ENCODE peak calls at places on chromosomes 13 and 19, in ten cellular contexts. Y, E, Q, I, U, K, D, J, X and A are unnamed samples.

GRCh38 chr13:23500858-23501257 is 67.4 kb upstream of the SACS start:
- DNase-seq in Y (peak), E (no peak), Q (no peak), I (peak), U (no peak), K (no peak), D (no peak), J (no peak), X (peak), A (no peak)

GRCh38 chr19:39131255-39131755 is 5.7 kb downstream of the PAK4 start:
- DNase-seq in Y (no peak), E (no peak), Q (no peak), I (peak), U (no peak), K (no peak), D (peak), J (no peak), X (peak), A (no peak)

GRCh38 chr13:86788624-86789023 is 882.5 kb upstream of the SLITRK5 start:
- DNase-seq in Y (no peak), E (no peak), Q (no peak), I (no peak), U (no peak), K (no peak), D (no peak), J (no peak), X (no peak), A (no peak)

GRCh38 chr19:3024509-3024869 is 4.6 kb downstream of the TLE2 start:
- DNase-seq in Y (no peak), E (no peak), Q (no peak), I (no peak), U (no peak), K (no peak), D (no peak), J (no peak), X (no peak), A (no peak)

GRCh38 chr19:10111405-10111811 is at the start of gene P2RY11:
- DNase-seq in Y (peak), E (no peak), Q (no peak), I (no peak), U (no peak), K (no peak), D (no peak), J (no peak), X (no peak), A (no peak)

GRCh38 chr19:35266149-35266903 is 2.4 kb upstream of the USF2 start:
- DNase-seq in Y (peak), E (no peak), Q (no peak), I (no peak), U (no peak), K (no peak), D (no peak), J (peak), X (no peak), A (no peak)

GRCh38 chr13:44274838-44275237 is 98.8 kb upstream of the SERP2 start:
- DNase-seq in Y (no peak), E (no peak), Q (no peak), I (peak), U (no peak), K (no peak), D (no peak), J (peak), X (peak), A (no peak)

GRCh38 chr19:11041966-11042627 is 47.2 kb upstream of the LDLR start:
- DNase-seq in Y (no peak), E (no peak), Q (peak), I (no peak), U (peak), K (peak), D (no peak), J (no peak), X (no peak), A (no peak)

GRCh38 chr13:106096661-106097092 is 438.8 kb downstream of the EFNB2 start:
- DNase-seq in Y (no peak), E (no peak), Q (no peak), I (no peak), U (no peak), K (no peak), D (no peak), J (no peak), X (peak), A (no peak)

GRCh38 chr13:30957258-30957943 is 24.9 kb downstream of the TEX26 start:
- DNase-seq in Y (no peak), E (no peak), Q (no peak), I (no peak), U (no peak), K (no peak), D (no peak), J (no peak), X (no peak), A (no peak)

GRCh38 chr13:49303533-49304252 is 56.0 kb downstream of the CDADC1 start:
- DNase-seq in Y (peak), E (no peak), Q (peak), I (no peak), U (no peak), K (peak), D (peak), J (no peak), X (no peak), A (peak)

GRCh38 chr19:15417699-15418098 is 1.1 kb downstream of the AKAP8L start:
- DNase-seq in Y (peak), E (no peak), Q (no peak), I (no peak), U (no peak), K (no peak), D (no peak), J (no peak), X (peak), A (peak)

GRCh38 chr19:2330632-2331284 is 2.3 kb downstream of the SPPL2B start:
- DNase-seq in Y (no peak), E (no peak), Q (peak), I (no peak), U (no peak), K (peak), D (no peak), J (no peak), X (no peak), A (peak)

GRCh38 chr19:41699231-41699967 is 9.0 kb upstream of the CEACAM5 start:
- DNase-seq in Y (no peak), E (no peak), Q (peak), I (no peak), U (no peak), K (peak), D (no peak), J (no peak), X (no peak), A (no peak)

GRCh38 chr13:86002921-86003488 is 203.8 kb upstream of the SLITRK6 start:
- DNase-seq in Y (no peak), E (no peak), Q (no peak), I (no peak), U (no peak), K (no peak), D (no peak), J (no peak), X (no peak), A (peak)

GRCh38 chr13:77388944-77389616 is 62.2 kb upstream of the MYCBP2 start:
- DNase-seq in Y (no peak), E (no peak), Q (no peak), I (no peak), U (no peak), K (no peak), D (no peak), J (no peak), X (no peak), A (no peak)

GRCh38 chr13:99932912-99933311 is 38.7 kb downstream of the ZIC5 start:
- DNase-seq in Y (no peak), E (no peak), Q (no peak), I (no peak), U (no peak), K (no peak), D (no peak), J (no peak), X (no peak), A (no peak)

GRCh38 chr19:41904118-41904870 is 21.3 kb downstream of the ARHGEF1 start:
- DNase-seq in Y (no peak), E (no peak), Q (peak), I (no peak), U (peak), K (peak), D (no peak), J (no peak), X (no peak), A (no peak)

GRCh38 chr19:16771618-16772017 is 52.0 kb downstream of the NWD1 start:
- DNase-seq in Y (peak), E (peak), Q (peak), I (peak), U (peak), K (peak), D (peak), J (peak), X (peak), A (peak)

GRCh38 chr13:74132768-74133656 is 1.2 kb downstream of the KLF12 start:
- DNase-seq in Y (peak), E (no peak), Q (peak), I (peak), U (no peak), K (no peak), D (peak), J (peak), X (no peak), A (peak)

GRCh38 chr19:47036233-47036651 is 12.2 kb downstream of the TMEM160 start:
- DNase-seq in Y (no peak), E (no peak), Q (peak), I (no peak), U (no peak), K (peak), D (no peak), J (no peak), X (peak), A (no peak)

GRCh38 chr13:101520672-101521071 is 68.2 kb downstream of the ITGBL1 start:
- DNase-seq in Y (no peak), E (no peak), Q (no peak), I (peak), U (no peak), K (no peak), D (no peak), J (no peak), X (peak), A (no peak)

GRCh38 chr19:40136818-40137217 is 46.1 kb upstream of the ZNF780A start:
- DNase-seq in Y (no peak), E (no peak), Q (no peak), I (no peak), U (no peak), K (no peak), D (no peak), J (no peak), X (no peak), A (no peak)

GRCh38 chr13:104106705-104107393 is 1040.6 kb upstream of the SLC10A2 start:
- DNase-seq in Y (no peak), E (no peak), Q (no peak), I (peak), U (no peak), K (peak), D (no peak), J (no peak), X (no peak), A (no peak)

GRCh38 chr19:40229484-40229883 is 3.0 kb upstream of the CCNP start:
- DNase-seq in Y (no peak), E (no peak), Q (no peak), I (peak), U (no peak), K (no peak), D (no peak), J (no peak), X (peak), A (no peak)

GRCh38 chr13:36814465-36814864 is 4.6 kb upstream of the RFXAP start:
- DNase-seq in Y (no peak), E (no peak), Q (no peak), I (no peak), U (no peak), K (peak), D (no peak), J (no peak), X (no peak), A (no peak)

GRCh38 chr13:89136678-89137077 is 1465.5 kb downstream of the SLITRK5 start:
- DNase-seq in Y (no peak), E (no peak), Q (no peak), I (no peak), U (no peak), K (no peak), D (no peak), J (no peak), X (no peak), A (no peak)

GRCh38 chr13:30735025-30735967 is at the start of gene ALOX5AP:
- DNase-seq in Y (no peak), E (no peak), Q (peak), I (no peak), U (no peak), K (no peak), D (no peak), J (no peak), X (no peak), A (no peak)

GRCh38 chr13:90710355-90710754 is 637.1 kb upstream of the MIR17HG start:
- DNase-seq in Y (no peak), E (no peak), Q (no peak), I (no peak), U (no peak), K (no peak), D (no peak), J (no peak), X (no peak), A (no peak)

GRCh38 chr13:19567820-19568534 is 6.6 kb upstream of the TPTE2 start:
- DNase-seq in Y (no peak), E (no peak), Q (no peak), I (no peak), U (no peak), K (no peak), D (no peak), J (no peak), X (no peak), A (no peak)

GRCh38 chr13:99280166-99280565 is 22.0 kb upstream of the GPR18 start:
- DNase-seq in Y (peak), E (peak), Q (no peak), I (no peak), U (no peak), K (no peak), D (no peak), J (no peak), X (peak), A (no peak)

GRCh38 chr19:11848594-11849263 is at the start of gene ZNF439:
- DNase-seq in Y (peak), E (peak), Q (peak), I (peak), U (peak), K (peak), D (peak), J (peak), X (peak), A (peak)

GRCh38 chr13:97220151-97220900 is 1.8 kb upstream of the MBNL2 start:
- DNase-seq in Y (no peak), E (no peak), Q (no peak), I (no peak), U (no peak), K (no peak), D (no peak), J (no peak), X (no peak), A (no peak)

GRCh38 chr13:98440390-98441055 is 136.4 kb downstream of the STK24 start:
- DNase-seq in Y (no peak), E (no peak), Q (no peak), I (no peak), U (no peak), K (no peak), D (no peak), J (no peak), X (no peak), A (no peak)

GRCh38 chr19:46206176-46206575 is 23.4 kb upstream of the IGFL1 start:
- DNase-seq in Y (peak), E (peak), Q (no peak), I (no peak), U (no peak), K (no peak), D (no peak), J (no peak), X (no peak), A (no peak)

GRCh38 chr19:7673995-7674667 is 2.8 kb upstream of the MCEMP1 start:
- DNase-seq in Y (peak), E (peak), Q (peak), I (peak), U (peak), K (peak), D (peak), J (no peak), X (peak), A (peak)

GRCh38 chr19:29843180-29844051 is 31.6 kb downstream of the CCNE1 start:
- DNase-seq in Y (peak), E (peak), Q (no peak), I (no peak), U (peak), K (no peak), D (peak), J (no peak), X (peak), A (peak)

GRCh38 chr19:29841559-29842367 is 30.0 kb downstream of the CCNE1 start:
- DNase-seq in Y (peak), E (no peak), Q (no peak), I (peak), U (no peak), K (peak), D (no peak), J (no peak), X (peak), A (peak)

GRCh38 chr19:29842471-29843179 is 30.8 kb downstream of the CCNE1 start:
- DNase-seq in Y (peak), E (no peak), Q (no peak), I (no peak), U (no peak), K (no peak), D (no peak), J (no peak), X (no peak), A (no peak)

GRCh38 chr19:29845576-29846176 is 33.9 kb downstream of the CCNE1 start:
- DNase-seq in Y (peak), E (peak), Q (no peak), I (peak), U (no peak), K (no peak), D (no peak), J (peak), X (peak), A (no peak)

GRCh38 chr19:29844891-29845575 is 33.2 kb downstream of the CCNE1 start:
- DNase-seq in Y (peak), E (peak), Q (peak), I (peak), U (peak), K (peak), D (peak), J (peak), X (peak), A (peak)
- TF ChIP-seq CTCF in Y (no peak), E (no peak), Q (no peak), I (no peak), U (no peak), K (no peak), D (no peak), J (no peak), X (no peak), A (no peak)

GRCh38 chr19:37370880-37371661 is at the start of gene ZNF527:
- DNase-seq in Y (peak), E (peak), Q (peak), I (peak), U (peak), K (peak), D (peak), J (peak), X (peak), A (peak)
- TF ChIP-seq CTCF in Y (no peak), E (no peak), Q (no peak), I (no peak), U (no peak), K (no peak), D (peak), J (no peak), X (no peak), A (no peak)

DNA sequence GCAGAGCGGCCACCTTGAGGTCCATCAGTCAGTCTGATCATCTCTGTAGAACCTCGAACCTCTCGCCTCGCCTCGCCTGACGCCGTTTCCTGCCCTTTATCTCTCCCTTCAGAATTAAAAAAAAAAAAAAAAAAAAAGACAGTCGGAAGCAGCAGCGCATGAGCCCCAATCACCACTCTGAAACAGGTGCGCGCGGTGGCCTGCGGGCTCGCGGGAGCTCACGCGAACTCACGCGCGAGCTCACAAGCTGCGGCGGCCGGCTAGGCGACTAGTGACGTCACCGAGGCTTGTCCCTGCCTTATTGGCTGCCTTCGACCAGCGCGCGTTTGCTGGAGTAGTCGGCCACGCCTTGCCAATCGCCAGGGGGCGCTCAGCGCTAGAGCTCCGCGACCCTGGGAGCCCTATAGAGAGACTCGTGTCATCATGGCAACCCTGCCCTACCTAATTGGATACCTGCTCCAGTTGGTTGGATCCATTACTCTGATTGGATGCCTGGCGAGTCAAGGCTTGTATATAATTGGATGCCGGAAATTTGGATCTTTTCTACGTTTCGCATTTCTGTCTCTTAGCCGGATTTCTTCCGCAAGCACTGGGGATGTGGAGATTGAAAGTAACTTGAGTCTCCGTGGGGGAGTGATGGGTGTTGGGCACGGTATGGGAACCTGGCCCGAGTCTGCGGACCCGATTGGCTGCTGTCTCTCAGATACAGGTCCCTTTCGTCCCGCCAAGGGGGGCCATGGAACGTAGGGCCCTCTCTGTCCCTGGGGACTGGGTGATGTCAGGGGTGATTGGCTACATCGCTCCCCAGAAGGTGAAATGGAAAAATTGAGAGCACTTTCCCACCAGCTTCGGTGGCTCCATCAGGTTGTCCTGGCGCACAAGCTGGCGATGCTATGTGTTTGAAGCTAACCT is 31.6 kb downstream of the SYT3 start:
- DNase-seq in Y (peak), E (peak), Q (peak), I (peak), U (peak), K (no peak), D (peak), J (peak), X (peak), A (peak)
- TF ChIP-seq CTCF in Y (no peak), E (no peak), Q (no peak), I (peak), U (peak), K (no peak), D (peak), J (peak), X (peak), A (peak)

DNA sequence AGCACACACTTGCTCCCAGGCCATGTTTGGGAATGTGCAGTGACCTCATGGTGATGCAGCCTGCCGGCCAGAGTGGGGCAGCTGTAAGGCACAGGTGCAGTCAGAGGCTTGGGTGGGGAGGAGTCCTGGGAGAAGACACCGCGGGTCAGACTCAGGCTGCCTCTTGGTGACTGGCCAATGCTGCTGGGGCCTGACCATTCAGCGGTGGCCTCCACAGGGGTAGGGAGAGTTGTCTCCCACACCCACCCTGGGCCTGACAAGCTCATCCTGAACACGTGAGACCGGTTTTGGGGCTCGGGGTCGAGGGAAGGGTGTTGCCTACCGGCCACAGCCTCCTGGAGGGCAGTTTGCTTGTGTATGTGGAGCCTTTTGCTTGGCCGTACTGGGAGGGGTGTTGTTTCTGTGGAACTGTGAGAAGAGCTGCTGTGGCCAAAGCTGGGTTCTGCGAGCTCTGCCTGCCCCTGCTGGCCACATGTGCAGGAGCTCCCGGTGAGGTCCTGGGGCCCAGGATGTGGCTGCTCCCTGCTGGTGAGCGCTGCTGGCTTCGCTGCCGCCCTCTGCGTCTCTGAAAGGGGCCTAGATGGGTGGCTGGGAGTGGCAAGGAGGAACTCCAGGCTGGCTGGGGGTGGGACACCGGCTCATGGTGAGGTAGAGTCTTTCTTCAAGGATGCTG is 22.1 kb downstream of the UPF1 start:
- DNase-seq in Y (no peak), E (no peak), Q (no peak), I (no peak), U (no peak), K (no peak), D (no peak), J (no peak), X (no peak), A (no peak)
- TF ChIP-seq CTCF in Y (no peak), E (no peak), Q (no peak), I (no peak), U (no peak), K (no peak), D (no peak), J (no peak), X (no peak), A (no peak)

GRCh38 chr19:13155472-13156284 is 5.5 kb downstream of the IER2 start:
- DNase-seq in Y (peak), E (peak), Q (peak), I (peak), U (peak), K (peak), D (peak), J (peak), X (peak), A (peak)

GRCh38 chr19:13154241-13154778 is 4.1 kb downstream of the IER2 start:
- DNase-seq in Y (peak), E (peak), Q (peak), I (peak), U (peak), K (no peak), D (peak), J (peak), X (peak), A (peak)

GRCh38 chr19:13152854-13153626 is 2.8 kb downstream of the IER2 start:
- DNase-seq in Y (peak), E (peak), Q (peak), I (peak), U (peak), K (peak), D (peak), J (peak), X (peak), A (peak)

GRCh38 chr19:13153627-13154240 is 3.5 kb downstream of the IER2 start:
- DNase-seq in Y (peak), E (no peak), Q (peak), I (no peak), U (no peak), K (no peak), D (peak), J (peak), X (no peak), A (peak)

GRCh38 chr19:13154911-13155471 is 4.8 kb downstream of the IER2 start:
- DNase-seq in Y (peak), E (peak), Q (peak), I (peak), U (peak), K (peak), D (no peak), J (peak), X (peak), A (peak)
- TF ChIP-seq CTCF in Y (no peak), E (no peak), Q (no peak), I (peak), U (no peak), K (no peak), D (no peak), J (no peak), X (peak), A (no peak)